ENCODE peak calls at places on chromosomes 1 and 21, in four cellular contexts. I is K562, W is GM12878, J is H1. H is an unnamed sample.

GRCh38 chr1:5513891-5514515 is 478.2 kb downstream of the NPHP4 start:
- DNase-seq in I (no peak), W (no peak), J (no peak), H (no peak)

GRCh38 chr1:201505505-201505893 is 1.4 kb downstream of the CSRP1 start:
- DNase-seq in W (no peak), I (no peak), J (no peak), H (peak; percentile 76)

GRCh38 chr1:94929351-94929814 is 2.5 kb upstream of the CNN3 start:
- DNase-seq in J (no peak), I (no peak), W (no peak), H (no peak)

GRCh38 chr1:6198646-6199297 is 623 bp downstream of the RPL22 start:
- DNase-seq in I (no peak), J (no peak), W (no peak), H (no peak)

GRCh38 chr1:167416506-167416905 is 101.8 kb downstream of the CD247 start:
- DNase-seq in J (no peak), W (no peak), I (no peak), H (no peak)

GRCh38 chr1:175678471-175678870 is 64.9 kb downstream of the TNR start:
- DNase-seq in I (no peak), W (no peak), J (no peak), H (no peak)

GRCh38 chr1:208084764-208085163 is 159.4 kb downstream of the PLXNA2 start:
- DNase-seq in J (no peak), I (no peak), W (no peak), H (no peak)

GRCh38 chr1:28122183-28122582 is 33.8 kb upstream of the EYA3 start:
- DNase-seq in I (no peak), W (no peak), J (no peak), H (peak; percentile 71)

GRCh38 chr1:104878203-104878911 is 1128.7 kb downstream of the AMY1C start:
- DNase-seq in J (peak; percentile 53), I (no peak), W (no peak), H (no peak)

GRCh38 chr1:226638001-226638601 is 89.5 kb downstream of the STUM start:
- DNase-seq in I (no peak), J (no peak), W (no peak), H (no peak)

GRCh38 chr21:21971384-21971783 is 973.2 kb downstream of the NCAM2 start:
- DNase-seq in W (no peak), I (no peak), J (no peak), H (no peak)

GRCh38 chr1:107926436-107927080 is 38.4 kb downstream of the VAV3 start:
- DNase-seq in W (no peak), J (no peak), I (no peak), H (no peak)

GRCh38 chr1:1110561-1110971 is 5.3 kb downstream of the C1orf159 start:
- DNase-seq in J (no peak), I (no peak), W (no peak), H (no peak)

GRCh38 chr1:165315481-165315880 is 41.0 kb downstream of the LMX1A start:
- DNase-seq in W (no peak), I (no peak), J (no peak), H (no peak)

GRCh38 chr1:71649588-71649987 is 568.8 kb upstream of the ZRANB2 start:
- DNase-seq in I (no peak), W (no peak), J (no peak), H (no peak)

GRCh38 chr1:45785583-45785982 is 17.8 kb upstream of the MAST2 start:
- DNase-seq in J (no peak), I (no peak), W (peak; percentile 53), H (no peak)

GRCh38 chr1:24155011-24155782 is 12.3 kb upstream of the IL22RA1 start:
- DNase-seq in I (peak; percentile 55), J (peak; percentile 70), W (peak; percentile 25), H (no peak)

GRCh38 chr1:222009105-222009730 is 267.3 kb upstream of the DUSP10 start:
- DNase-seq in I (peak; percentile 29), J (no peak), W (peak; percentile 36), H (no peak)

GRCh38 chr21:36422279-36423098 is 37.3 kb downstream of the CHAF1B start:
- DNase-seq in J (peak; percentile 85), I (peak; percentile 90), W (no peak), H (peak; percentile 71)

GRCh38 chr21:16535100-16535418 is 805.3 kb downstream of the USP25 start:
- DNase-seq in I (no peak), J (no peak), W (no peak), H (peak; percentile 55)

GRCh38 chr21:30044447-30045064 is 104.8 kb upstream of the GRIK1 start:
- DNase-seq in I (peak; percentile 13), W (no peak), J (peak; percentile 47), H (peak; percentile 7)

GRCh38 chr1:193086342-193086741 is 18.9 kb downstream of the GLRX2 start:
- DNase-seq in W (no peak), I (no peak), J (no peak), H (no peak)

GRCh38 chr1:30417001-30417700 is 306.2 kb downstream of the MATN1 start:
- DNase-seq in J (peak; percentile 31), W (no peak), I (no peak), H (no peak)

GRCh38 chr1:110513511-110513910 is 5.5 kb downstream of the KCNA10 start:
- DNase-seq in J (peak; percentile 52), W (no peak), I (peak; percentile 39), H (no peak)

GRCh38 chr1:4055677-4055967 is 155.6 kb upstream of the C1orf174 start:
- DNase-seq in I (no peak), J (no peak), W (no peak), H (no peak)

GRCh38 chr1:156019946-156020292 is 832 bp downstream of the SSR2 start:
- DNase-seq in J (no peak), W (no peak), I (no peak), H (no peak)

GRCh38 chr1:156571959-156572662 is at the start of gene IQGAP3:
- DNase-seq in W (peak; percentile 15), I (peak; percentile 90), J (peak; percentile 95), H (peak; percentile 69)

GRCh38 chr1:20846461-20847374 is 59.6 kb upstream of the HP1BP3 start:
- DNase-seq in I (no peak), J (no peak), W (no peak), H (peak; percentile 20)

GRCh38 chr1:50080904-50081586 is 27.7 kb upstream of the ELAVL4 start:
- DNase-seq in W (no peak), I (no peak), J (peak; percentile 48), H (no peak)

GRCh38 chr21:40587786-40588353 is 259.1 kb downstream of the DSCAM start:
- DNase-seq in I (no peak), J (no peak), W (no peak), H (no peak)

GRCh38 chr1:173212952-173213491 is 5.9 kb upstream of the TNFSF4 start:
- DNase-seq in J (no peak), I (no peak), W (peak; percentile 90), H (no peak)
- TF ChIP-seq CHD1 in J (no peak), I (no peak), W (no peak), H (no peak)

GRCh38 chr1:54716299-54717047 is 812 bp downstream of the TTC4 start:
- DNase-seq in W (peak; percentile 5), I (peak; percentile 41), J (no peak), H (peak; percentile 81)

GRCh38 chr1:54714881-54715492 is 674 bp upstream of the TTC4 start:
- DNase-seq in J (no peak), I (no peak), W (no peak), H (no peak)

GRCh38 chr1:54711536-54711935 is 4.1 kb upstream of the TTC4 start:
- DNase-seq in I (no peak), J (no peak), W (no peak), H (no peak)

GRCh38 chr1:54710841-54711240 is 4.8 kb upstream of the TTC4 start:
- DNase-seq in J (no peak), W (no peak), I (no peak), H (no peak)

DNA sequence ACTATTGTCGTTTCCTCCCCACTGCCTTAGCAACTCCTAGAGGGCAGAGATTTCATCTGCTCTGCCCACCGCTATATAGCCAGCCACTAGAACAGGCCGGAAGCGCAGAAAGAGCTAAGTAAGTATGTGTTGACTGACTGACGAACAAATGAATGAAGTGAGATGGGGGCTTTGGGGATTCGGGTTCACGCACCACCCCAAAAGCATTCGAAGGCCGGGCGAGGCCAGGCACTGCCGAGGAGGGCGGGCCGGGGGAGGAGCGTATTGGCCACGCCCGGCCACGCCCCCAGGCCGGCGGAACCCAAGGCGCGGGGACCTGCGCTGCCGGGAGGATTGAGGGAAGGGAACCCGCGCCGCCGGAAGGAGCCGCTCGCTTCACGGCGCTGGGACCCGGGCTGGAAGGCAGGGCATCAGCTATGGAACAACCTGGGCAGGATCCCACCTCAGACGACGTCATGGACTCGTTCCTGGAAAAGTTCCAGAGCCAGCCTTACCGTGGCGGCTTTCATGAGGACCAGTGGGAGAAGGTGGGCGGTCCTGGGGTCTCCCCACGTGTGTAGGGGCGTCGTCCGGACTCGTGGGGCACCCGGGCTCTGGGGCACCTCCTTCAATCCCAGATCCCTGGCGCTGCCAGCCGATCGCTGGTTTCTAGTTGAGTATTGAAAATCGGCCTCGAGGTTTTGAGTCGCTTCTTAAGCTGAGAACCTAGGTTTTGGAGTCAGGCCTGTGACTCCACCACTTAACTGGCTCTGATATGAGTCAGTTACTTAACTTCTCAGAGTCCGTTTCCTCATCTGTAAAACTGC is at the start of gene TTC4:
- DNase-seq in J (peak; percentile 92), W (peak; percentile 40), I (peak; percentile 97), H (peak; percentile 65)
- TF ChIP-seq RAD21 in J (peak; percentile 14), W (no peak), I (no peak), H (no peak)

GRCh38 chr1:25673456-25673855 is 56.9 kb downstream of the MAN1C1 start:
- DNase-seq in J (no peak), I (no peak), W (no peak), H (no peak)
- TF ChIP-seq CHD1 in J (no peak), I (no peak), W (no peak), H (no peak)

DNA sequence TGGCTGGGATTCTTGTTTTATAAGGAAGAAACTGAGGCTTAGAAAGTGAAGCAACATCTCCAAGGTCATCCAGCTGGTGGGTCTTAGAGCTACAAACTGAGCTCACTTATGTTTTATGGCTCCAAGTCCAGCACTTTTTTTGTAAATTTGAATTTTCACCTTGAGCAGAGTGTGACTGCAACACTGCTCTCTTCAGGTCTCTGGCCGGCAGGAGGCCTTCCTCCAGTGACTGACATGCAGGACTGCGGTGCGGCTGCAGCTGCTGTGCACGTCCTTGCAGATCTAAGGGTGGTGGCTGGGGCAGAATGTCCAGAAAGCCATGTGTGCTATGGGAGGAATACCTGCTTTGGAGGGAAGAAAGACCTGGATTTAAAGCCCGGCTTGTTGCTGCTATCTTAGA is 284.2 kb upstream of the POU3F1 start:
- DNase-seq in W (no peak), J (no peak), I (no peak), H (no peak)
- TF ChIP-seq RAD21 in W (no peak), J (no peak), I (no peak), H (no peak)